ENCODE peak calls at places on chromosomes 4 and X, in nine cellular contexts. R is right lobe of liver, E is AG04449, X is H9, Q is Panc1, I is adrenal gland, K is brain microvascular endothelial cell, Z is WTC11, L is left lung. U is an unnamed sample.

GRCh38 chr4:174352405-174352804 is 68.7 kb downstream of the CEP44 start:
- DNase-seq in R (no peak), E (no peak), X (no peak), Q (no peak), I (no peak), K (no peak), Z (no peak), L (no peak), U (no peak)

GRCh38 chrX:42751573-42751972 is 26.4 kb downstream of the PPP1R2C start:
- DNase-seq in R (no peak), E (no peak), X (no peak), Q (no peak), I (no peak), K (peak), Z (no peak), L (no peak), U (no peak)

GRCh38 chr4:156968479-156968984 is 3.1 kb downstream of the PDGFC start:
- DNase-seq in R (peak), E (no peak), X (peak), Q (no peak), I (peak), K (peak), Z (peak), L (no peak), U (peak)

GRCh38 chrX:71997320-71997719 is 86.7 kb downstream of the NHSL2 start:
- DNase-seq in R (no peak), E (no peak), X (no peak), Q (no peak), I (no peak), K (no peak), Z (no peak), L (no peak), U (no peak)

GRCh38 chr4:138815811-138816210 is 199.8 kb upstream of the NOCT start:
- DNase-seq in R (no peak), E (no peak), X (no peak), Q (no peak), I (no peak), K (no peak), Z (no peak), L (no peak), U (no peak)

GRCh38 chr4:65559270-65559669 is 111.0 kb downstream of the EPHA5 start:
- DNase-seq in R (no peak), E (no peak), X (peak), Q (no peak), I (no peak), K (no peak), Z (peak), L (no peak), U (no peak)

GRCh38 chr4:147371661-147372060 is 109.2 kb upstream of the EDNRA start:
- DNase-seq in R (no peak), E (no peak), X (no peak), Q (peak), I (no peak), K (peak), Z (no peak), L (no peak), U (no peak)

GRCh38 chr4:74624351-74625151 is 169.8 kb downstream of the BTC start:
- DNase-seq in R (no peak), E (peak), X (no peak), Q (peak), I (no peak), K (peak), Z (no peak), L (no peak), U (no peak)

GRCh38 chr4:121717680-121718237 is 21.0 kb upstream of the ANXA5 start:
- DNase-seq in R (no peak), E (no peak), X (no peak), Q (no peak), I (no peak), K (no peak), Z (no peak), L (no peak), U (no peak)

GRCh38 chr4:14726441-14727405 is 275.6 kb upstream of the CPEB2 start:
- DNase-seq in R (no peak), E (no peak), X (peak), Q (no peak), I (no peak), K (peak), Z (no peak), L (no peak), U (no peak)

GRCh38 chr4:108331905-108332632 is 163.3 kb upstream of the LEF1 start:
- DNase-seq in R (no peak), E (no peak), X (no peak), Q (no peak), I (no peak), K (no peak), Z (no peak), L (no peak), U (no peak)
- TF ChIP-seq CTCF in R (no peak), E (no peak), X (no peak), Q (no peak), I (no peak), K (no peak), Z (no peak), L (no peak), U (no peak)

DNA sequence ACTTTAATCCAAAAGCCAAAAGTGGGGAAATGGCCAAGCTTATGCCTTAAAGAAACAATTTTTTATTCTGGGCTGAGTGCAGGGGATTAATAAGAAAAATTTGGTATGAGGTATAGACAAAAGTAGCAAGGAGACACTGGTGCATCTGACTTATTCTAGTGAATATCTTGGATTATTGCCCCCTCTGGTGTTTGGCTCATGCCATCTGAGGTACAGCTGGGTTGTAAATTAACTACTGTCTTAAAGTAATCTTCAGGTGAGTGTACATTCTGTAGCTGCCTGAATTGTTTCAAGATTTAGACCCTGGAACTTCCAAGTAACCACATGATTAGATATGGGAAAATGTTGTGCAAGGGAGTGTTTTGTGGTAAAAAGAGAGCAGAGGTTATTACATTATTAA is 988.7 kb downstream of the FAM133A start:
- DNase-seq in R (no peak), E (no peak), X (no peak), Q (no peak), I (no peak), K (no peak), Z (no peak), L (no peak), U (no peak)
- TF ChIP-seq CTCF in R (no peak), E (no peak), X (peak), Q (no peak), I (no peak), K (no peak), Z (no peak), L (no peak), U (no peak)

DNA sequence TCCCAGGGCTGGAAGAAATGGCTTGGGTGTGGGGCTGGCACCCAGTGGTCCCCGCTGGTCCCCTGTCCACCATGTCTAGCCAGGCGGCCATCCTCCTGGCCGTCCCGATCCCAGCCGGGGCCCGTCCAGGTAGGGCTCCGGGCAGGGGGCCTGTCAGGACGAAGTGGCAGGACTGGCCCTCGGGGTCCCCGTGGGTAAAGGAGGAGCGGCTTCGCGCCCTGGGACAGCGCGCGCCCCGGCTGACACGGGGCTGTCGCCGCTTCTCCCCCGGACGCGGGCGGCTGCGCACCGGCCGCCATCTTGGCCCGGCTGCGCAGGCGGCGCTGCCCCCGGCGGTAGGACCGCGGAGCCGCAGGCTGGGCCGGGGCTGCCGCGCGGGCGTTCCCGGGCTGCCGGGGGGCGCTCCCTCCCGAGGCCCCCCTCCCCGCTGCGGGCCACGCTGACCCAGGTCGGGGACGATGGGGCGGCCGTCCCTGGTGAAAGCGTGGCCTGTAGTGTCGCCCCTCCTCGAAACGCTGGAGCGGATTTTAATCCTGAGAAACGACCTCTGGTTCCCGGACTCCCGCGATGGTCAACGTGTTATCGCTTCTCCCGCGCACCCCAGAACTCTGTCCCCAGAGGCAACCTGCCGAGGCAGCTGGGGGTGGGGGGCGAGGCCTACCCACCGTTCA is 60.4 kb upstream of the BCOR start:
- DNase-seq in R (peak), E (no peak), X (peak), Q (no peak), I (no peak), K (no peak), Z (peak), L (peak), U (peak)
- TF ChIP-seq CTCF in R (peak), E (peak), X (peak), Q (peak), I (peak), K (no peak), Z (no peak), L (peak), U (no peak)

GRCh38 chr4:76981649-76982048 is 32.1 kb downstream of the SEPTIN11 start:
- DNase-seq in R (no peak), E (no peak), X (no peak), Q (no peak), I (no peak), K (no peak), Z (no peak), L (no peak), U (no peak)

GRCh38 chr4:76984788-76985211 is 35.2 kb downstream of the SEPTIN11 start:
- DNase-seq in R (peak), E (peak), X (no peak), Q (peak), I (peak), K (peak), Z (no peak), L (no peak), U (peak)

GRCh38 chr4:76982638-76983579 is 33.4 kb downstream of the SEPTIN11 start:
- DNase-seq in R (no peak), E (no peak), X (no peak), Q (no peak), I (no peak), K (no peak), Z (no peak), L (no peak), U (no peak)

GRCh38 chr4:76987153-76987562 is 37.6 kb downstream of the SEPTIN11 start:
- DNase-seq in R (no peak), E (peak), X (no peak), Q (no peak), I (no peak), K (peak), Z (peak), L (no peak), U (no peak)

GRCh38 chr4:76984127-76984526 is 34.6 kb downstream of the SEPTIN11 start:
- DNase-seq in R (no peak), E (no peak), X (no peak), Q (no peak), I (no peak), K (no peak), Z (no peak), L (no peak), U (no peak)
- TF ChIP-seq CTCF in R (peak), E (peak), X (peak), Q (peak), I (peak), K (peak), Z (no peak), L (no peak), U (no peak)

GRCh38 chrX:10352536-10352935 is 195.8 kb downstream of the CLCN4 start:
- DNase-seq in R (no peak), E (no peak), X (no peak), Q (no peak), I (no peak), K (no peak), Z (no peak), L (no peak), U (no peak)

GRCh38 chrX:10350991-10351390 is 194.2 kb downstream of the CLCN4 start:
- DNase-seq in R (no peak), E (no peak), X (no peak), Q (no peak), I (no peak), K (peak), Z (no peak), L (no peak), U (no peak)

GRCh38 chrX:10350221-10350620 is 193.4 kb downstream of the CLCN4 start:
- DNase-seq in R (no peak), E (no peak), X (no peak), Q (no peak), I (no peak), K (no peak), Z (no peak), L (no peak), U (no peak)
- TF ChIP-seq CTCF in R (no peak), E (no peak), X (no peak), Q (no peak), I (no peak), K (no peak), Z (no peak), L (no peak), U (no peak)

GRCh38 chr4:177108708-177109107 is 201.0 kb upstream of the NEIL3 start:
- DNase-seq in R (no peak), E (no peak), X (no peak), Q (no peak), I (no peak), K (peak), Z (no peak), L (no peak), U (no peak)
- TF ChIP-seq CTCF in R (peak), E (peak), X (peak), Q (peak), I (no peak), K (peak), Z (no peak), L (no peak), U (no peak)

GRCh38 chr4:136457004-136457403 is 1075.3 kb downstream of the PCDH18 start:
- DNase-seq in R (no peak), E (no peak), X (no peak), Q (no peak), I (no peak), K (no peak), Z (no peak), L (no peak), U (no peak)
- TF ChIP-seq CTCF in R (no peak), E (no peak), X (no peak), Q (no peak), I (no peak), K (no peak), Z (no peak), L (no peak), U (no peak)

GRCh38 chrX:49101629-49101984 is 21.9 kb upstream of the WDR45 start:
- DNase-seq in R (no peak), E (no peak), X (peak), Q (no peak), I (no peak), K (no peak), Z (no peak), L (no peak), U (no peak)
- TF ChIP-seq CTCF in R (no peak), E (no peak), X (peak), Q (peak), I (no peak), K (peak), Z (no peak), L (no peak), U (no peak)